ENCODE peak calls at places on chromosomes 3 and 15, in six cellular contexts. T is fibroblast of mammary gland; B is left lobe of liver; Q is CD4-positive, CD25-positive, alpha-beta regulatory T cell; J is PC-3; X is HT-29. G is an unnamed sample.

GRCh38 chr15:73750441-73750840 is 2.7 kb downstream of the INSYN1 start:
- DNase-seq in X (no peak), J (no peak), Q (no peak), T (no peak), B (no peak), G (no peak)

GRCh38 chr3:170437151-170437550 is 18.5 kb downstream of the CLDN11 start:
- DNase-seq in X (no peak), J (no peak), B (no peak), T (no peak), Q (no peak), G (no peak)

GRCh38 chr3:160394009-160394392 is 5.0 kb downstream of the IFT80 start:
- DNase-seq in B (no peak), T (no peak), J (no peak), Q (no peak), X (no peak), G (no peak)

GRCh38 chr3:21158801-21159564 is 592.0 kb downstream of the ZNF385D start:
- DNase-seq in X (no peak), T (peak), Q (no peak), J (peak), B (no peak), G (no peak)

GRCh38 chr3:187878776-187879524 is 133.7 kb upstream of the BCL6 start:
- DNase-seq in T (peak), X (peak), B (no peak), J (peak), Q (no peak), G (peak)

GRCh38 chr15:93028632-93029612 is 60.1 kb downstream of the RGMA start:
- DNase-seq in Q (no peak), B (peak), J (peak), X (no peak), T (peak), G (peak)

GRCh38 chr3:144018776-144019175 is 47.2 kb downstream of the DIPK2A start:
- DNase-seq in J (peak), T (peak), B (no peak), Q (no peak), X (no peak), G (peak)

GRCh38 chr3:126154391-126155279 is 25.8 kb downstream of the ALDH1L1 start:
- DNase-seq in J (no peak), X (no peak), Q (no peak), T (no peak), B (peak), G (no peak)

GRCh38 chr3:70820397-70820796 is 508.0 kb upstream of the MDFIC2 start:
- DNase-seq in B (no peak), X (no peak), J (no peak), Q (no peak), T (no peak), G (no peak)

GRCh38 chr3:10822055-10822454 is 6.0 kb downstream of the SLC6A11 start:
- DNase-seq in T (no peak), X (no peak), J (no peak), B (no peak), Q (no peak), G (no peak)

GRCh38 chr3:65732060-65732933 is 306.4 kb downstream of the MAGI1 start:
- DNase-seq in T (peak), Q (no peak), B (no peak), X (peak), J (peak), G (peak)

GRCh38 chr3:139564290-139564861 is 24.8 kb upstream of the RBP1 start:
- DNase-seq in Q (no peak), T (no peak), J (no peak), X (no peak), B (no peak), G (peak)

GRCh38 chr3:73280751-73281150 is 219.3 kb downstream of the EBLN2 start:
- DNase-seq in T (no peak), B (no peak), X (no peak), Q (no peak), J (no peak), G (no peak)

GRCh38 chr3:18199757-18200156 is 225.4 kb downstream of the SATB1 start:
- DNase-seq in T (no peak), J (no peak), B (no peak), Q (no peak), X (no peak), G (no peak)

GRCh38 chr3:25169146-25169545 is 258.9 kb upstream of the RARB start:
- DNase-seq in J (no peak), B (no peak), Q (no peak), T (no peak), X (no peak), G (no peak)

GRCh38 chr15:57751177-57751800 is 44.8 kb downstream of the POLR2M start:
- DNase-seq in Q (no peak), J (peak), X (peak), T (peak), B (no peak), G (peak)

GRCh38 chr15:22819651-22820050 is 18.8 kb upstream of the NIPA2 start:
- DNase-seq in Q (no peak), B (no peak), T (no peak), X (no peak), J (no peak), G (no peak)

GRCh38 chr3:33386631-33387030 is 53.6 kb downstream of the UBP1 start:
- DNase-seq in Q (no peak), J (no peak), B (no peak), T (no peak), X (no peak), G (no peak)

GRCh38 chr3:111072016-111072891 is 638 bp downstream of the NECTIN3 start:
- DNase-seq in Q (no peak), B (peak), T (peak), J (peak), X (peak), G (peak)

GRCh38 chr3:23886311-23886710 is 30.5 kb downstream of the NKIRAS1 start:
- DNase-seq in J (no peak), B (no peak), Q (no peak), T (no peak), X (no peak), G (no peak)

GRCh38 chr15:31221936-31222515 is 104.6 kb upstream of the KLF13 start:
- DNase-seq in T (no peak), J (no peak), X (peak), Q (no peak), B (no peak), G (no peak)

GRCh38 chr3:170429050-170429449 is 10.4 kb downstream of the CLDN11 start:
- DNase-seq in T (no peak), X (peak), Q (no peak), J (no peak), B (no peak), G (peak)

GRCh38 chr3:179181021-179181472 is 32.9 kb downstream of the PIK3CA start:
- DNase-seq in T (peak), Q (no peak), J (peak), B (no peak), X (no peak), G (no peak)

GRCh38 chr15:94586099-94586498 is 354.7 kb downstream of the MCTP2 start:
- DNase-seq in Q (no peak), J (no peak), B (no peak), X (no peak), T (no peak), G (no peak)

GRCh38 chr3:12994357-12994606 is 78.9 kb downstream of the IQSEC1 start:
- DNase-seq in X (no peak), B (no peak), T (no peak), J (peak), Q (no peak), G (no peak)

GRCh38 chr15:59587085-59587826 is 24.3 kb upstream of the GCNT3 start:
- DNase-seq in Q (no peak), J (peak), T (no peak), B (no peak), X (peak), G (peak)

GRCh38 chr3:79817224-79817623 is 49.4 kb upstream of the ROBO1 start:
- DNase-seq in J (no peak), Q (no peak), X (no peak), B (no peak), T (no peak), G (no peak)

GRCh38 chr3:156643729-156644389 is 30.5 kb upstream of the TIPARP start:
- DNase-seq in Q (no peak), X (no peak), B (no peak), J (no peak), T (peak), G (peak)

GRCh38 chr3:158434412-158435038 is 136.5 kb upstream of the MLF1 start:
- DNase-seq in T (peak), X (peak), Q (no peak), J (peak), B (peak), G (peak)

GRCh38 chr3:55482496-55483195 is 4.5 kb downstream of the WNT5A start:
- DNase-seq in T (peak), J (no peak), B (no peak), X (no peak), Q (no peak), G (no peak)

GRCh38 chr3:15948403-15948802 is 150.6 kb upstream of the ANKRD28 start:
- DNase-seq in B (no peak), Q (no peak), J (no peak), X (no peak), T (peak), G (no peak)

GRCh38 chr3:125585595-125586223 is 9.6 kb downstream of the OSBPL11 start:
- DNase-seq in Q (peak), T (peak), B (peak), X (peak), J (peak), G (peak)

GRCh38 chr3:119302697-119303630 is 8.8 kb downstream of the ARHGAP31 start:
- DNase-seq in J (peak), B (no peak), T (no peak), Q (no peak), X (no peak), G (peak)

GRCh38 chr15:101381671-101382212 is 86.7 kb upstream of the SNRPA1 start:
- DNase-seq in J (no peak), Q (no peak), T (no peak), B (no peak), X (no peak), G (no peak)

G was measured in kidney tubule cell.